ENCODE peak calls at places on chromosome 17, in six cellular contexts. One of them, this sample, is unnamed.
A peak's percentile ranks its signal among the peaks of the same experiment; 100 is the strongest.

GRCh38 chr17:65039349-65039988 is 17.1 kb downstream of the GNA13 start:
- DNase-seq in NCI-H524: no peak
- DNase-seq in GM12864: peak; percentile 88
- DNase-seq in astrocyte of the cerebellum: no peak
- DNase-seq in COR-L47: no peak
- DNase-seq in left ventricle myocardium inferior: no peak
- DNase-seq in this sample: no peak

GRCh38 chr17:48970865-48971687 is 2.7 kb upstream of the GIP start:
- DNase-seq in NCI-H524: no peak
- DNase-seq in GM12864: no peak
- DNase-seq in astrocyte of the cerebellum: no peak
- DNase-seq in COR-L47: no peak
- DNase-seq in left ventricle myocardium inferior: no peak
- DNase-seq in this sample: no peak

GRCh38 chr17:2853111-2853721 is 57.0 kb downstream of the RAP1GAP2 start:
- DNase-seq in NCI-H524: peak; percentile 40
- DNase-seq in GM12864: no peak
- DNase-seq in astrocyte of the cerebellum: no peak
- DNase-seq in COR-L47: no peak
- DNase-seq in left ventricle myocardium inferior: peak; percentile 58
- DNase-seq in this sample: peak; percentile 37

GRCh38 chr17:798246-798645 is 16.1 kb downstream of the MRM3 start:
- DNase-seq in NCI-H524: peak; percentile 91
- DNase-seq in GM12864: no peak
- DNase-seq in astrocyte of the cerebellum: no peak
- DNase-seq in COR-L47: no peak
- DNase-seq in left ventricle myocardium inferior: no peak
- DNase-seq in this sample: no peak

GRCh38 chr17:32596666-32597065 is 109.9 kb downstream of the CDK5R1 start:
- DNase-seq in NCI-H524: peak; percentile 98
- DNase-seq in GM12864: peak; percentile 44
- DNase-seq in astrocyte of the cerebellum: no peak
- DNase-seq in COR-L47: no peak
- DNase-seq in left ventricle myocardium inferior: no peak
- DNase-seq in this sample: peak; percentile 88

GRCh38 chr17:71679832-71680231 is 441.0 kb upstream of the SOX9 start:
- DNase-seq in NCI-H524: no peak
- DNase-seq in GM12864: no peak
- DNase-seq in astrocyte of the cerebellum: no peak
- DNase-seq in COR-L47: no peak
- DNase-seq in left ventricle myocardium inferior: no peak
- DNase-seq in this sample: no peak

GRCh38 chr17:50149425-50150353 is 788 bp downstream of the PPP1R9B start:
- DNase-seq in NCI-H524: peak; percentile 35
- DNase-seq in GM12864: no peak
- DNase-seq in astrocyte of the cerebellum: no peak
- DNase-seq in COR-L47: peak; percentile 39
- DNase-seq in left ventricle myocardium inferior: peak; percentile 66
- DNase-seq in this sample: peak; percentile 82

GRCh38 chr17:81401727-81402529 is 6.7 kb downstream of the BAHCC1 start:
- DNase-seq in NCI-H524: peak; percentile 45
- DNase-seq in GM12864: no peak
- DNase-seq in astrocyte of the cerebellum: no peak
- DNase-seq in COR-L47: no peak
- DNase-seq in left ventricle myocardium inferior: peak; percentile 61
- DNase-seq in this sample: peak; percentile 79

GRCh38 chr17:1630662-1631061 is 2.0 kb upstream of the SLC43A2 start:
- DNase-seq in NCI-H524: no peak
- DNase-seq in GM12864: no peak
- DNase-seq in astrocyte of the cerebellum: no peak
- DNase-seq in COR-L47: no peak
- DNase-seq in left ventricle myocardium inferior: no peak
- DNase-seq in this sample: no peak

GRCh38 chr17:80034977-80035686 is 540 bp downstream of the TBC1D16 start:
- DNase-seq in NCI-H524: peak; percentile 39
- DNase-seq in GM12864: no peak
- DNase-seq in astrocyte of the cerebellum: no peak
- DNase-seq in COR-L47: no peak
- DNase-seq in left ventricle myocardium inferior: no peak
- DNase-seq in this sample: no peak

GRCh38 chr17:40499551-40500189 is 1.8 kb downstream of the TNS4 start:
- DNase-seq in NCI-H524: peak; percentile 48
- DNase-seq in GM12864: no peak
- DNase-seq in astrocyte of the cerebellum: no peak
- DNase-seq in COR-L47: peak; percentile 33
- DNase-seq in left ventricle myocardium inferior: peak; percentile 89
- DNase-seq in this sample: peak; percentile 77

GRCh38 chr17:64978138-64978537 is 58.9 kb upstream of the LRRC37A3 start:
- DNase-seq in NCI-H524: no peak
- DNase-seq in GM12864: no peak
- DNase-seq in astrocyte of the cerebellum: no peak
- DNase-seq in COR-L47: no peak
- DNase-seq in left ventricle myocardium inferior: no peak
- DNase-seq in this sample: no peak

GRCh38 chr17:42409467-42410351 is 13.3 kb downstream of the CAVIN1 start:
- DNase-seq in NCI-H524: peak; percentile 98
- DNase-seq in GM12864: no peak
- DNase-seq in astrocyte of the cerebellum: peak; percentile 64
- DNase-seq in COR-L47: no peak
- DNase-seq in left ventricle myocardium inferior: peak; percentile 67
- DNase-seq in this sample: no peak

GRCh38 chr17:57557793-57558681 is 187.1 kb downstream of the CCDC182 start:
- DNase-seq in NCI-H524: no peak
- DNase-seq in GM12864: no peak
- DNase-seq in astrocyte of the cerebellum: peak; percentile 67
- DNase-seq in COR-L47: no peak
- DNase-seq in left ventricle myocardium inferior: no peak
- DNase-seq in this sample: no peak

GRCh38 chr17:18070861-18071340 is 16.8 kb upstream of the DRG2 start:
- DNase-seq in NCI-H524: peak; percentile 84
- DNase-seq in GM12864: no peak
- DNase-seq in astrocyte of the cerebellum: peak; percentile 53
- DNase-seq in COR-L47: no peak
- DNase-seq in left ventricle myocardium inferior: no peak
- DNase-seq in this sample: no peak

GRCh38 chr17:61404702-61405046 is 5.0 kb downstream of the TBX2 start:
- DNase-seq in NCI-H524: no peak
- DNase-seq in GM12864: no peak
- DNase-seq in astrocyte of the cerebellum: no peak
- DNase-seq in COR-L47: no peak
- DNase-seq in left ventricle myocardium inferior: no peak
- DNase-seq in this sample: no peak

GRCh38 chr17:77371117-77371887 is 230.5 kb downstream of the SEC14L1 start:
- DNase-seq in NCI-H524: no peak
- DNase-seq in GM12864: no peak
- DNase-seq in astrocyte of the cerebellum: no peak
- DNase-seq in COR-L47: peak; percentile 86
- DNase-seq in left ventricle myocardium inferior: no peak
- DNase-seq in this sample: no peak

GRCh38 chr17:28978565-28978964 is 27.2 kb upstream of the PHF12 start:
- DNase-seq in NCI-H524: no peak
- DNase-seq in GM12864: no peak
- DNase-seq in astrocyte of the cerebellum: no peak
- DNase-seq in COR-L47: no peak
- DNase-seq in left ventricle myocardium inferior: no peak
- DNase-seq in this sample: no peak

GRCh38 chr17:14579716-14580115 is 278.8 kb downstream of the HS3ST3B1 start:
- DNase-seq in NCI-H524: no peak
- DNase-seq in GM12864: no peak
- DNase-seq in astrocyte of the cerebellum: no peak
- DNase-seq in COR-L47: no peak
- DNase-seq in left ventricle myocardium inferior: no peak
- DNase-seq in this sample: no peak

GRCh38 chr17:5584971-5585794 is 874 bp upstream of the NLRP1 start:
- DNase-seq in NCI-H524: no peak
- DNase-seq in GM12864: no peak
- DNase-seq in astrocyte of the cerebellum: no peak
- DNase-seq in COR-L47: no peak
- DNase-seq in left ventricle myocardium inferior: peak; percentile 26
- DNase-seq in this sample: no peak

GRCh38 chr17:77378318-77379064 is 237.7 kb downstream of the SEC14L1 start:
- DNase-seq in NCI-H524: peak; percentile 100
- DNase-seq in GM12864: no peak
- DNase-seq in astrocyte of the cerebellum: no peak
- DNase-seq in COR-L47: no peak
- DNase-seq in left ventricle myocardium inferior: no peak
- DNase-seq in this sample: no peak

GRCh38 chr17:48722924-48723554 is at the start of gene PRAC2:
- DNase-seq in NCI-H524: no peak
- DNase-seq in GM12864: no peak
- DNase-seq in astrocyte of the cerebellum: no peak
- DNase-seq in COR-L47: no peak
- DNase-seq in left ventricle myocardium inferior: no peak
- DNase-seq in this sample: no peak

GRCh38 chr17:40791116-40791515 is 8.6 kb downstream of the KRT28 start:
- DNase-seq in NCI-H524: no peak
- DNase-seq in GM12864: no peak
- DNase-seq in astrocyte of the cerebellum: no peak
- DNase-seq in COR-L47: no peak
- DNase-seq in left ventricle myocardium inferior: no peak
- DNase-seq in this sample: no peak

GRCh38 chr17:51165680-51166197 is 472 bp upstream of the NME2 start:
- DNase-seq in NCI-H524: peak; percentile 91
- DNase-seq in GM12864: no peak
- DNase-seq in astrocyte of the cerebellum: no peak
- DNase-seq in COR-L47: no peak
- DNase-seq in left ventricle myocardium inferior: no peak
- DNase-seq in this sample: peak; percentile 92

GRCh38 chr17:55410722-55411462 is 10.7 kb downstream of the MMD start:
- DNase-seq in NCI-H524: peak; percentile 48
- DNase-seq in GM12864: no peak
- DNase-seq in astrocyte of the cerebellum: no peak
- DNase-seq in COR-L47: no peak
- DNase-seq in left ventricle myocardium inferior: no peak
- DNase-seq in this sample: no peak

GRCh38 chr17:29615048-29615385 is 7.7 kb downstream of the CORO6 start:
- DNase-seq in NCI-H524: peak; percentile 54
- DNase-seq in GM12864: no peak
- DNase-seq in astrocyte of the cerebellum: no peak
- DNase-seq in COR-L47: no peak
- DNase-seq in left ventricle myocardium inferior: no peak
- DNase-seq in this sample: no peak

GRCh38 chr17:41284546-41284945 is 9.0 kb downstream of the KRTAP9-7 start:
- DNase-seq in NCI-H524: no peak
- DNase-seq in GM12864: no peak
- DNase-seq in astrocyte of the cerebellum: no peak
- DNase-seq in COR-L47: no peak
- DNase-seq in left ventricle myocardium inferior: no peak
- DNase-seq in this sample: no peak

GRCh38 chr17:3870871-3871306 is 22.0 kb downstream of the CAMKK1 start:
- DNase-seq in NCI-H524: no peak
- DNase-seq in GM12864: no peak
- DNase-seq in astrocyte of the cerebellum: no peak
- DNase-seq in COR-L47: peak; percentile 30
- DNase-seq in left ventricle myocardium inferior: no peak
- DNase-seq in this sample: no peak

GRCh38 chr17:77325826-77326581 is 185.2 kb downstream of the SEC14L1 start:
- DNase-seq in NCI-H524: no peak
- DNase-seq in GM12864: no peak
- DNase-seq in astrocyte of the cerebellum: no peak
- DNase-seq in COR-L47: no peak
- DNase-seq in left ventricle myocardium inferior: no peak
- DNase-seq in this sample: no peak

GRCh38 chr17:38449364-38449763 is 21.1 kb downstream of the ARHGAP23 start:
- DNase-seq in NCI-H524: no peak
- DNase-seq in GM12864: no peak
- DNase-seq in astrocyte of the cerebellum: no peak
- DNase-seq in COR-L47: no peak
- DNase-seq in left ventricle myocardium inferior: no peak
- DNase-seq in this sample: no peak

GRCh38 chr17:6671431-6671830 is 19.9 kb downstream of the C17orf100 start:
- DNase-seq in NCI-H524: no peak
- DNase-seq in GM12864: no peak
- DNase-seq in astrocyte of the cerebellum: no peak
- DNase-seq in COR-L47: no peak
- DNase-seq in left ventricle myocardium inferior: no peak
- DNase-seq in this sample: no peak

GRCh38 chr17:17111401-17112393 is 69.4 kb downstream of the MPRIP start:
- DNase-seq in NCI-H524: no peak
- DNase-seq in GM12864: no peak
- DNase-seq in astrocyte of the cerebellum: no peak
- DNase-seq in COR-L47: no peak
- DNase-seq in left ventricle myocardium inferior: peak; percentile 13
- DNase-seq in this sample: no peak

GRCh38 chr17:38443356-38444026 is 15.2 kb downstream of the ARHGAP23 start:
- DNase-seq in NCI-H524: peak; percentile 83
- DNase-seq in GM12864: peak; percentile 52
- DNase-seq in astrocyte of the cerebellum: no peak
- DNase-seq in COR-L47: no peak
- DNase-seq in left ventricle myocardium inferior: no peak
- DNase-seq in this sample: no peak

GRCh38 chr17:34291721-34292348 is 6.3 kb downstream of the CCL11 start:
- DNase-seq in NCI-H524: no peak
- DNase-seq in GM12864: no peak
- DNase-seq in astrocyte of the cerebellum: no peak
- DNase-seq in COR-L47: no peak
- DNase-seq in left ventricle myocardium inferior: no peak
- DNase-seq in this sample: no peak

This sample was measured in D341Med.